ENCODE peak calls at places on chromosomes 1 and 21, in four cellular contexts. S, N, G and L are unnamed samples.

GRCh38 chr1:19274636-19275035 is 13.9 kb downstream of the AKR7A3 start:
- DNase-seq in S (no peak), N (no peak), G (no peak), L (no peak)

GRCh38 chr1:218588555-218589172 is 243.5 kb downstream of the TGFB2 start:
- DNase-seq in S (no peak), N (no peak), G (no peak), L (no peak)

GRCh38 chr1:66505671-66506392 is 28.1 kb upstream of the SGIP1 start:
- DNase-seq in S (peak; percentile 53), N (peak; percentile 77), G (no peak), L (peak; percentile 31)

GRCh38 chr21:45469273-45470086 is 64.5 kb downstream of the COL18A1 start:
- DNase-seq in S (no peak), N (no peak), G (peak; percentile 64), L (no peak)

GRCh38 chr1:93673159-93673657 is 8.4 kb downstream of the BCAR3 start:
- DNase-seq in S (no peak), N (peak; percentile 76), G (no peak), L (peak; percentile 81)

GRCh38 chr1:161177112-161177935 is at the start of gene B4GALT3:
- DNase-seq in S (no peak), N (peak; percentile 91), G (peak; percentile 96), L (peak; percentile 74)

GRCh38 chr1:2981388-2981787 is 39.9 kb upstream of the ACTRT2 start:
- DNase-seq in S (no peak), N (no peak), G (no peak), L (no peak)

GRCh38 chr21:42056996-42057689 is 14.0 kb upstream of the UMODL1 start:
- DNase-seq in S (peak; percentile 49), N (peak; percentile 24), G (no peak), L (peak; percentile 58)

GRCh38 chr1:36095760-36096405 is 7.2 kb downstream of the ADPRS start:
- DNase-seq in S (no peak), N (peak; percentile 24), G (no peak), L (no peak)

GRCh38 chr1:234490789-234491479 is 12.0 kb upstream of the TARBP1 start:
- DNase-seq in S (no peak), N (no peak), G (no peak), L (peak; percentile 35)

GRCh38 chr1:179187708-179188471 is 41.6 kb downstream of the ABL2 start:
- DNase-seq in S (no peak), N (no peak), G (no peak), L (no peak)

GRCh38 chr1:65564493-65564892 is 144.0 kb downstream of the LEPR start:
- DNase-seq in S (no peak), N (no peak), G (no peak), L (no peak)

GRCh38 chr1:43621861-43622260 is 28.1 kb upstream of the KDM4A start:
- DNase-seq in S (no peak), N (no peak), G (peak; percentile 43), L (no peak)

GRCh38 chr1:40855513-40855912 is 6.7 kb downstream of the CITED4 start:
- DNase-seq in S (no peak), N (no peak), G (no peak), L (no peak)

GRCh38 chr1:96721053-96721381 is 567 bp upstream of the PTBP2 start:
- DNase-seq in S (no peak), N (no peak), G (no peak), L (no peak)

GRCh38 chr1:24186993-24187790 is at the start of gene IFNLR1:
- DNase-seq in S (no peak), N (peak; percentile 35), G (peak; percentile 65), L (no peak)

GRCh38 chr1:174989540-174990181 is 10.1 kb upstream of the CACYBP start:
- DNase-seq in S (no peak), N (no peak), G (no peak), L (no peak)

GRCh38 chr1:192862271-192862670 is 53.4 kb downstream of the RGS2 start:
- DNase-seq in S (no peak), N (no peak), G (no peak), L (no peak)

DNA sequence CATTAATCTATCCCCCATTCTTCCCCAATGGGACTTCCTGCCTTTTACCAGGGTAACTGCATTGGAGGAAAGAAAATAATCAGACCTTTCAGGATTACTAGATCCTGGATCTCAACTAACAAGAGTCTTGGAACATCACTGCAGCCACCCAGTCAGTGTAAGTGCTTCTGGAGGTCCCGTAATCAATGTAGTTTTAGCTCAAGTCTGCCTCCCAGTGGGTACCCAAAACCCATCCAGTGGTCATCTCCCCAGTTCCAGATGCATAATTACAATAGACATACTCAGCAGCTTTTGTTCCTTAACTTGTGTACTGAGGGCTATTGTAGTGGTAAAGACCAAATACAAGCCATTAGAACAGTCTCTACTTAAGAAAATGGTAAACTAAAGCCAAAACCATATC is 319.1 kb downstream of the GPATCH2 start:
- DNase-seq in S (no peak), N (peak; percentile 43), G (no peak), L (peak; percentile 36)
- TF ChIP-seq CTCF in S (no peak), N (peak; percentile 3), G (no peak), L (peak; percentile 32)

GRCh38 chr1:172777767-172778166 is 118.9 kb downstream of the FASLG start:
- DNase-seq in S (no peak), N (no peak), G (no peak), L (no peak)

GRCh38 chr1:172781513-172782140 is 122.7 kb downstream of the FASLG start:
- DNase-seq in S (no peak), N (peak; percentile 29), G (no peak), L (peak; percentile 4)

GRCh38 chr1:172779501-172779900 is 120.6 kb downstream of the FASLG start:
- DNase-seq in S (peak; percentile 10), N (peak; percentile 67), G (no peak), L (no peak)

GRCh38 chr1:172775598-172776570 is 117.0 kb downstream of the FASLG start:
- DNase-seq in S (no peak), N (peak; percentile 52), G (no peak), L (peak; percentile 48)

GRCh38 chr1:172778461-172779455 is 119.9 kb downstream of the FASLG start:
- DNase-seq in S (no peak), N (peak; percentile 11), G (no peak), L (peak; percentile 8)
- H3K4me3 ChIP-seq in S (no peak overlapping the region), N (no peak overlapping the region), G (no peak overlapping the region), L (no peak overlapping the region)

GRCh38 chr1:53116307-53116810 is 26.1 kb downstream of the SLC1A7 start:
- DNase-seq in S (no peak), N (no peak), G (no peak), L (no peak)
- TF ChIP-seq CTCF in S (no peak), N (no peak), G (no peak), L (no peak)

DNA sequence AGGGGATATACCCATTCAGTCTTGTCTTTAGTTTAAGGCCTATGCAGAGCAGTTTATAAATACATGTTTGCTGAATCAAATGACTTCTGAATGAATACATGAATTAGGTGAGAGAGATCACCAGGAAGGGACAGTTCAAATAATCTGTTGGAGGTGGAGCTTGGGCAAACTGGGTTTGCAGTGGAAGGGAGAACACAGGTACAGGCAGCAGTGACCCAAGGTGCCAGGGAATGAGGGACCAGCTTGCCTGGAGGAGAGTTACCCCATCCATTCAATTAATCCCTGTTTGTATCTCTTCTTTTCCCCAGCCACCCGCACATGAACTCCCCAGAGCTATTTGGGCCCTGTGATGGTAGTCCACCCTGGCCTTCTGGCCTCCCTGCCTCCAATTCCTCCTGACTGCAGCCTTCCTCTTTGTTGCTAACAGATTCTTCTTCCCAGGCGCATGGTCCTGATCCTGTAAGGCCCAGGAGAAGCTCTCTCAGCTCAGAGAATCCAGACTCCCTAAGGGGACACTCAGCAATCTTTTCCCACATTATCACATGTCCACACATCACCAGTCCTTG is 1.8 kb downstream of the CD58 start:
- DNase-seq in S (no peak), N (no peak), G (no peak), L (no peak)
- H3K4me3 ChIP-seq in S (no peak overlapping the region), N (no peak overlapping the region), G (no peak overlapping the region), L (no peak overlapping the region)

GRCh38 chr21:27476696-27477095 is 509.8 kb upstream of the ADAMTS5 start:
- DNase-seq in S (peak; percentile 19), N (peak; percentile 68), G (no peak), L (peak; percentile 65)
- TF ChIP-seq CTCF in S (peak; percentile 47), N (peak; percentile 54), G (peak; percentile 24), L (peak; percentile 70)